ENCODE peak calls at places on chromosomes 1 and 21, in four cellular contexts. One of them, this sample, is unnamed. For H3K9me3, the result is how much of the 10 kb centered on the place peaks cover.

GRCh38 chr1:55720243-55720642 is 505.1 kb upstream of the USP24 start:
- DNase-seq in stomach: peak
- DNase-seq in ovary: peak
- DNase-seq in tibial nerve: no peak
- DNase-seq in this sample: peak

GRCh38 chr1:207913951-207914350 is 3.0 kb upstream of the CD34 start:
- DNase-seq in stomach: no peak
- DNase-seq in tibial nerve: no peak
- DNase-seq in ovary: no peak
- DNase-seq in this sample: no peak

GRCh38 chr1:180533571-180533987 is 25.2 kb upstream of the OVAAL start:
- DNase-seq in tibial nerve: peak
- DNase-seq in stomach: peak
- DNase-seq in ovary: peak
- DNase-seq in this sample: peak

GRCh38 chr1:48776400-48777218 is at the start of gene BEND5:
- DNase-seq in stomach: peak
- DNase-seq in ovary: peak
- DNase-seq in tibial nerve: no peak
- DNase-seq in this sample: peak

GRCh38 chr1:30953685-30954084 is 45.1 kb upstream of the SDC3 start:
- DNase-seq in stomach: no peak
- DNase-seq in tibial nerve: no peak
- DNase-seq in ovary: no peak
- DNase-seq in this sample: no peak

GRCh38 chr21:19981938-19982337 is 1016.3 kb upstream of the NCAM2 start:
- DNase-seq in tibial nerve: no peak
- DNase-seq in stomach: no peak
- DNase-seq in ovary: no peak
- DNase-seq in this sample: no peak

GRCh38 chr1:65114312-65114711 is 33.7 kb upstream of the AK4 start:
- DNase-seq in stomach: no peak
- DNase-seq in ovary: peak
- DNase-seq in tibial nerve: no peak
- DNase-seq in this sample: peak

GRCh38 chr21:35172231-35172630 is 123.1 kb upstream of the RUNX1 start:
- DNase-seq in stomach: no peak
- DNase-seq in ovary: no peak
- DNase-seq in tibial nerve: no peak
- DNase-seq in this sample: no peak

GRCh38 chr1:29599071-29599470 is 362.7 kb downstream of the PTPRU start:
- DNase-seq in tibial nerve: no peak
- DNase-seq in ovary: no peak
- DNase-seq in stomach: no peak
- DNase-seq in this sample: no peak

GRCh38 chr1:61836649-61837048 is 94.4 kb downstream of the PATJ start:
- DNase-seq in tibial nerve: no peak
- DNase-seq in ovary: no peak
- DNase-seq in stomach: no peak
- DNase-seq in this sample: peak

GRCh38 chr1:21439721-21440629 is at the start of gene NBPF3:
- DNase-seq in tibial nerve: peak
- DNase-seq in ovary: peak
- DNase-seq in stomach: peak
- DNase-seq in this sample: peak
- TF ChIP-seq EP300 in tibial nerve: peak
- TF ChIP-seq EP300 in ovary: no peak
- TF ChIP-seq EP300 in stomach: no peak
- TF ChIP-seq EP300 in this sample: no peak

GRCh38 chr1:202192770-202193613 is 607 bp upstream of the LGR6 start:
- DNase-seq in tibial nerve: no peak
- DNase-seq in ovary: no peak
- DNase-seq in stomach: peak
- DNase-seq in this sample: peak
- H3K4me3 ChIP-seq in tibial nerve: no peak
- H3K4me3 ChIP-seq in ovary: no peak
- H3K4me3 ChIP-seq in stomach: peak
- H3K4me3 ChIP-seq in this sample: peak

DNA sequence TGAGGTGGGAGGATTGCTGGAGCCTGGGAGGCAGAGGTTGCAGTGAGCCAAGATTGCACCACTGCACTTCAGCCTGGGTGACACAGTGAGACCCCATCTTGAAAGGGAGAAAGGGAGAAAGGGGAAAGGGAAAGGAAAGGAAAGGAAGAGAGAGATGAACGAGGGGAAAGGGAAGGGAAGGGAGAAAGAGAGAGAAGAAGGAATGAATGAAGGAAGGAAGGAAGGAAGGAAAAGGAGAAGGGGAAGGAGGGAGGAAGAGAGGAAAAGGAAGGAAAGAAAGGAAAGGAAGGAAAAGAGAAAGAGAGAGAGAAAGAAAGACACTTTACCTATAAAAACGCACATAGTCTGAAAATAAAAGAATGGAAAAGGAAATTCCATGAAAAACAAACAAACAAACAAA is 18.0 kb downstream of the ZNF695 start:
- DNase-seq in tibial nerve: no peak
- DNase-seq in ovary: no peak
- DNase-seq in stomach: no peak
- DNase-seq in this sample: no peak
- H3K9me3 ChIP-seq in tibial nerve: half or more
- H3K9me3 ChIP-seq in ovary: under half
- H3K9me3 ChIP-seq in stomach: under half
- H3K9me3 ChIP-seq in this sample: under half

DNA sequence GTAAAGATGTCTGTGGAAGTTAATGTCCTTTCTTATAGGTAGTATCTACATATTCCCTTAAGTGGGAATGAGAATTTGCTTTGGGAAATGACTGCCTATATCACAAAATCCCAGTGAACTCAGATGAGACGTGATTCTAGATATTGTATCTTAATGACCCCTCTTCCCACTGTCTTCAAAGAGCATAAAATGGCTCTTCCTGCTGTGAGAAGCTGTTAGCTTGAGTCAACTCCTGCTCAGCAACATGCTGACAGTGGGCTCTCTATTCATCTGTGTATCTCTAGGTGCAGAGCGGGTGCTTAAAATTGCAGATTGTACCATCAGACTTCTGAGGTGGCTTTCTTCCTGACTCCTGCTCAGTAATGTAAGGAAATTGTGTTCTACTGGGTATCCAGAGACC is 100.6 kb downstream of the SPAG17 start:
- DNase-seq in stomach: no peak
- DNase-seq in tibial nerve: no peak
- DNase-seq in ovary: no peak
- DNase-seq in this sample: no peak
- TF ChIP-seq EP300 in stomach: no peak
- TF ChIP-seq EP300 in tibial nerve: no peak
- TF ChIP-seq EP300 in ovary: no peak
- TF ChIP-seq EP300 in this sample: no peak

GRCh38 chr1:75133754-75134655 is at the start of gene LHX8:
- DNase-seq in ovary: no peak
- DNase-seq in stomach: no peak
- DNase-seq in tibial nerve: no peak
- DNase-seq in this sample: no peak
- H3K4me3 ChIP-seq in ovary: no peak
- H3K4me3 ChIP-seq in stomach: peak
- H3K4me3 ChIP-seq in tibial nerve: peak
- H3K4me3 ChIP-seq in this sample: peak

GRCh38 chr1:247146671-247147070 is 25.1 kb downstream of the ZNF124 start:
- DNase-seq in stomach: no peak
- DNase-seq in tibial nerve: no peak
- DNase-seq in ovary: no peak
- DNase-seq in this sample: no peak
- H3K9me3 ChIP-seq in stomach: under half
- H3K9me3 ChIP-seq in tibial nerve: half or more
- H3K9me3 ChIP-seq in ovary: under half
- H3K9me3 ChIP-seq in this sample: under half

DNA sequence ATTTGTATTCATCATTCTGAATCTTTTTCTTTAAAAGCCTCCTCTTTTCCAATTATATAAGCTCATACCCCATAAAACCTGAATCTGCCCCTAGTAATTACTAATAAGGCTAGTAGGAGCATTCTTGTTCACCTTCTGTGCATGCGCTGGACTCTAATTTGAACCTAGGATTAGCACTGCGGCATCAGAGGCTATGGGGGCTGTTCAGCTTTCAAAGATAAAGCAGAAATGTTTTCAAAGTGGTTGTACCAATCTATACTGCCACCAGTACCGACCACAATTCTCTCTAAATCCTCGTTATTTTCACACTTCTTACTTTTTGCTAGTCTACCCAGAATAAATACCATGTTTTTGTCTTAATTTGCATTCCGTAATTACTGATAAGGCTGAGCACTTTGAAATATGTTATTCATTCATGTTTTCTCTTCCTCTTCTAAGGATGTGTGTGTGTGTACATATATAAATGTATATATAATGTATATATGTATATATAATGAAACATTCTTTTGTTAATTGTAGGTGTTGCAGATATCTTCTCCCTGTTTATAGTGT is 1.6 kb upstream of the DDX59 start:
- DNase-seq in ovary: no peak
- DNase-seq in stomach: no peak
- DNase-seq in tibial nerve: no peak
- DNase-seq in this sample: no peak
- TF ChIP-seq EP300 in ovary: no peak
- TF ChIP-seq EP300 in stomach: no peak
- TF ChIP-seq EP300 in tibial nerve: no peak
- TF ChIP-seq EP300 in this sample: no peak

DNA sequence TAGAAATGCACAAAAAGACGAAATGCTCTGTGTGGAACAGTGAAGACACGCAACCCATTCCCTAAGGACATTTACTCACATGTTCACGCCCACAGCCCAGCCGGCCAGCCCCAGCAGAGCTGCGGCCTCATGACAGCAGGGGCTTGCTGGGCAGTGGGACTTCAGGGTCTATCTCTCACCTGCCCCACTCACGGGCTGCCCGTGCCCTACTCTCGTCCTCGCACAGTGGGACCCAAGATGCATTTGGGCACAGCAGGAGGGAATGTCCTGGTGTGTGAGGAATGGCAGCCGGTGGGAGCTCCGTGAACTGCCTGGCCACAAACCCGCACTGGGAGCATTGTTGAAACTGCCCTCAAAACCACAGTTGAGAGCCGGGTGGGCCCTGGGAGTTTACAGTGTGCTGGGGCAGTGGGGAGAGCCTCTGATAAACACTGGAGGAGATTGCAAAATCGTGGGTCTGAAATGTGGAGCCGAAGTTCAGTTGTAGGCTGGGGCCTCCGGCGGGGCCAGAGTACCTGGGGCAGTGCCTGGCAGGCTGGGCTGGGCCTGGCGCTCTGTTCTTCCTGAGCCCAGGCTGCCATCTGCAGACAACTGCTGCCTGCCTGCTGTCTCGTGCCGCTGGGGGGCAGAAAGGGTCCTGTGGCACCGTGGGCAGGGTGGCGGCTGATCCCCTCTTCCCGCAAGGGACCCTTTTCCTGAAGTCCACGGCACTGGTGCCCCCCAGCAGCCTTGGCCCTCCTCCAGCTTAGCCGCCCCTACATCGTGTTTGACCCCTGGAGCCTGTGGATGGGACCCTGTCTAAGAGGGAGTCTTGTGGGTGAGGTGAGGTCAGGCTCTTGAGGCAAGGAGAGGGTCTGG is 20.7 kb upstream of the POFUT2 start:
- DNase-seq in stomach: no peak
- DNase-seq in tibial nerve: no peak
- DNase-seq in ovary: peak
- DNase-seq in this sample: peak
- H3K4me3 ChIP-seq in stomach: no peak
- H3K4me3 ChIP-seq in tibial nerve: no peak
- H3K4me3 ChIP-seq in ovary: no peak
- H3K4me3 ChIP-seq in this sample: no peak

DNA sequence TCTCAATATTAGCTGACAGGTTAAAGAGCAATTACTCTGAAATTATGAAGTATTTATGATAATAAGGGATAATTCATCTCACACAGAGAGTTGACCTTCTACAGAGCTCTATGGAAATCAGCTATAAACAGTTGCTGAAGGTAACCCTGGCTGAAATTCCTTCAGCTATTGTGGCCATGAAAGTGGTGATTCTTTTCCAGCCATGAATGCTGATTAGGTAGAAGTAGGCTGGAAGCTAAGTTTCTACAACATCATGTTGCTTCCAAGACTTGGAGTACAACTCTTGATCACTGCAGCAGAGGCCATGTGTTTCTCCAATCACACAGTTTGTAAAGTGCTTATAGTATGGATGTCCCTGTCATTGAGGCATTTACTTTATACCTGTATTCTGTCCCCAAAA is 2128.9 kb downstream of the MRPL39 start:
- DNase-seq in tibial nerve: no peak
- DNase-seq in stomach: no peak
- DNase-seq in ovary: no peak
- DNase-seq in this sample: no peak
- H3K9me3 ChIP-seq in tibial nerve: under half
- H3K9me3 ChIP-seq in stomach: under half
- H3K9me3 ChIP-seq in ovary: under half
- H3K9me3 ChIP-seq in this sample: under half

This sample was measured in sigmoid colon.